ENCODE peak calls at places on chromosome 20, in four cellular contexts. U is uterus, Y is tibial artery, K is breast epithelium. V is an unnamed sample. For H3K27me3 and H3K4me1, the result is how much of the 10 kb centered on the place peaks cover.

GRCh38 chr20:1806456-1806855 is 88.8 kb upstream of the SIRPA start:
- DNase-seq in U (no peak), Y (peak), K (no peak), V (no peak)

GRCh38 chr20:20489054-20489453 is 121.2 kb downstream of the INSM1 start:
- DNase-seq in U (no peak), Y (no peak), K (no peak), V (no peak)

GRCh38 chr20:36314734-36315544 is 8.8 kb downstream of the DLGAP4 start:
- DNase-seq in U (no peak), Y (peak), K (peak), V (peak)

GRCh38 chr20:36493801-36494114 is 47.6 kb upstream of the MYL9 start:
- DNase-seq in U (peak), Y (peak), K (peak), V (no peak)

GRCh38 chr20:48550814-48551213 is 277.0 kb downstream of the PREX1 start:
- DNase-seq in U (no peak), Y (no peak), K (no peak), V (no peak)

GRCh38 chr20:6632187-6632586 is 135.3 kb upstream of the BMP2 start:
- DNase-seq in U (no peak), Y (no peak), K (no peak), V (no peak)

GRCh38 chr20:4159765-4160490 is 144.6 kb upstream of the RNF24 start:
- DNase-seq in U (no peak), Y (no peak), K (no peak), V (no peak)

GRCh38 chr20:61805781-61806180 is 259.9 kb downstream of the TAF4 start:
- DNase-seq in U (no peak), Y (no peak), K (no peak), V (no peak)

GRCh38 chr20:4344660-4345059 is 329.3 kb upstream of the RNF24 start:
- DNase-seq in U (no peak), Y (no peak), K (no peak), V (no peak)

DNA sequence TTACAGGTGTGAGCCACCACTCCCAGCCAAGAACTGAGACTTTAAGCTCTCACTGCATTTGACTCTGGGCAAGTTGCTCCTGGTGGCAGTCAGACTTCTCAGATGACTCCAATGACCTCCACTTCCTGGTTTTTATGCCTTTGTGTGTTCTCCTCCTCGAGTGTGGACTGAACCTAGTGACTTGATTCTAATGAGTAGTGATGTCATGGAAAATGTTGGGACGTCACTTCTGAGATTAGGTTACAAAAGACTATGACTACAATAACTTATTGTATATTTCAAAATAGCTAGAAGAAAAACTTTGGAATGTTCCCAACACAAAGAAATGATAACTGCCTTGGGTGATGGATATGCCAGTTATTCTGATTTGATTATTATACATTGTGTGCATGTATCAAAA is 12.0 kb downstream of the SPINT3 start:
- DNase-seq in U (no peak), Y (no peak), K (no peak), V (no peak)
- H3K27me3 ChIP-seq in U (under half), Y (under half), K (under half), V (under half)

DNA sequence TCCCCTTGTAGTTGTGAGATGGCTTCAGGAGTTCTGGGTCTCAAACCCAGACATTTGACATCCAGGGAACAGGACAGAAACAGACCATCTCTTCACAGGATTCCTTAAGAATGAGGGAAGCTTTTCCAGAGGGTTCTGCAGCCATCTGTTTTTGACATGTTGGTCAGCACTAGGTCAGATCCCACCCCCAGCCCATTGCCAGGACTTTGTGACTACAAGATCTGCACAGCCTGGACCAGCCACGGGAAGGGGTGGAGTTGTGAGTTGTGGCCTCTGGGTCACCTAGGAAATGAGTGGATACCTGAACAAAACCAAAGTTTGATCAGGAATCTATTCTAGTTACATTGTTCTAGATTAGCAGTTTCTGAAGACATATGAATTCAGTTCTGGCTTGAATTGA is 39.2 kb upstream of the SSTR4 start:
- DNase-seq in U (no peak), Y (no peak), K (no peak), V (no peak)
- H3K27ac ChIP-seq in U (no peak), Y (no peak), K (no peak), V (no peak)

GRCh38 chr20:44732327-44732726 is 13.3 kb upstream of the KCNK15 start:
- DNase-seq in U (no peak), Y (no peak), K (no peak), V (no peak)
- H3K4me1 ChIP-seq in U (under half), Y (under half), K (under half), V (under half)

DNA sequence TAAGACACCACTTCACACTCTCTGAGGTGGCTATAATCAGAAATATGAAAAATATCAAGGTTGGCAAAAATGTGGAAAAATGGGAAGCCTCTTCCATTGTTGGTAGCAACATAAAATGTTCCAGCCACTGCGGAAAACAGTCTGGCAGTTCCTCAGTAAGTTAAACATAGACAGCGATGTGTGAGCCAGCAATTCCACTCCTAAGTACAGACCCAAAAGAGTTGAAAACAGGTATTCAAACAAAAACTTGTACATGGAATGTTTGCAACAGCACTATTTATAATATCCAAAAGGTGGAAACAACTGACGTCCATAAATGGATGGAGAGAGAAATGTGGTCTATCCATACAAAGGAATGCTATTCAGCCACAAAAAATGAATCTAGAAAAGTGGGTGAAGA is 7.4 kb upstream of the PPDPF start:
- DNase-seq in U (no peak), Y (no peak), K (no peak), V (no peak)
- H3K27me3 ChIP-seq in U (under half), Y (under half), K (under half), V (under half)

GRCh38 chr20:17473662-17474061 is 57.5 kb downstream of the BFSP1 start:
- DNase-seq in U (no peak), Y (no peak), K (no peak), V (no peak)
- H3K27ac ChIP-seq in U (no peak), Y (no peak), K (no peak), V (no peak)